ENCODE peak calls at places on chromosome 2, in six cellular contexts. Y is stimulated activated CD4-positive, alpha-beta T cell treated with anti-CD3 and anti-CD28 coated beads, Interleukin-1b, Interleukin-23, amount 100 ng/mL, for 1 hour; Q is stimulated activated naive CD4-positive, alpha-beta T cell; R is epithelial cell of esophagus; O is HEK293T; S is activated T-cell treated with anti-CD3 and anti-CD28 coated beads, Interleukin-2, amount 50 U/mL, for 72 hours. F is an unnamed sample.

GRCh38 chr2:45852450-45853150 is 201.1 kb downstream of the PRKCE start:
- DNase-seq in S (no peak), Q (no peak), Y (no peak), O (no peak), R (no peak), F (no peak)

GRCh38 chr2:177972123-177972522 is 100.5 kb downstream of the PDE11A start:
- DNase-seq in Y (no peak), Q (no peak), O (no peak), R (no peak), S (no peak), F (no peak)

GRCh38 chr2:139374307-139374850 is 594.2 kb upstream of the NXPH2 start:
- DNase-seq in Q (no peak), O (no peak), Y (no peak), R (no peak), S (no peak), F (no peak)

GRCh38 chr2:164824865-164825264 is 16.8 kb downstream of the COBLL1 start:
- DNase-seq in R (peak), O (no peak), Q (no peak), Y (no peak), S (no peak), F (peak)

GRCh38 chr2:8999802-9000201 is 3.7 kb downstream of the MBOAT2 start:
- DNase-seq in Q (no peak), Y (no peak), S (no peak), O (no peak), R (no peak), F (no peak)

GRCh38 chr2:220660277-220661155 is 911.6 kb downstream of the EPHA4 start:
- DNase-seq in O (no peak), Q (no peak), S (no peak), Y (no peak), R (peak), F (no peak)

GRCh38 chr2:196459539-196459938 is 180.0 kb upstream of the CCDC150 start:
- DNase-seq in Y (no peak), R (no peak), S (no peak), O (no peak), Q (no peak), F (no peak)

GRCh38 chr2:19671907-19672306 is 229.9 kb downstream of the TTC32 start:
- DNase-seq in Y (no peak), Q (no peak), S (no peak), O (no peak), R (no peak), F (no peak)

GRCh38 chr2:102604754-102605153 is 14.6 kb upstream of the SLC9A2 start:
- DNase-seq in Y (no peak), S (no peak), Q (no peak), R (peak), O (no peak), F (no peak)

GRCh38 chr2:57943271-57943670 is 103.3 kb upstream of the VRK2 start:
- DNase-seq in Y (no peak), S (no peak), R (no peak), Q (no peak), O (no peak), F (peak)

GRCh38 chr2:68714866-68715265 is 19.7 kb upstream of the ARHGAP25 start:
- DNase-seq in S (no peak), O (no peak), Q (no peak), Y (no peak), R (peak), F (no peak)

GRCh38 chr2:102005989-102006885 is 14.5 kb downstream of the IL1R2 start:
- DNase-seq in S (peak), O (peak), R (peak), Y (no peak), Q (no peak), F (peak)

GRCh38 chr2:170639635-170640034 is 75.5 kb upstream of the SP5 start:
- DNase-seq in R (no peak), S (no peak), Q (no peak), Y (no peak), O (no peak), F (no peak)

GRCh38 chr2:15968280-15969178 is 28.2 kb downstream of the MYCN start:
- DNase-seq in O (no peak), S (peak), Q (no peak), Y (no peak), R (no peak), F (peak)

GRCh38 chr2:73451263-73451972 is 65.8 kb downstream of the ALMS1 start:
- DNase-seq in R (no peak), Y (no peak), S (no peak), O (no peak), Q (no peak), F (no peak)

GRCh38 chr2:173647681-173648350 is 293.1 kb downstream of the CDCA7 start:
- DNase-seq in O (no peak), S (no peak), R (no peak), Y (no peak), Q (no peak), F (no peak)

GRCh38 chr2:73986085-73986680 is 1.5 kb downstream of the TET3 start:
- DNase-seq in Q (no peak), Y (no peak), R (no peak), O (no peak), S (peak), F (no peak)

GRCh38 chr2:129719335-129719734 is 260.1 kb upstream of the RAB6C start:
- DNase-seq in O (no peak), Q (no peak), R (no peak), Y (no peak), S (no peak), F (no peak)

GRCh38 chr2:190443778-190444481 is 35.8 kb downstream of the MFSD6 start:
- DNase-seq in Q (no peak), S (no peak), Y (no peak), R (peak), O (no peak), F (no peak)

GRCh38 chr2:127517465-127517864 is 8.8 kb downstream of the IWS1 start:
- DNase-seq in Q (no peak), R (no peak), O (no peak), Y (no peak), S (no peak), F (no peak)

GRCh38 chr2:10499911-10500521 is 51.9 kb upstream of the ODC1 start:
- DNase-seq in Q (no peak), R (no peak), O (no peak), Y (no peak), S (no peak), F (no peak)

GRCh38 chr2:237441605-237442004 is 27.6 kb upstream of the COL6A3 start:
- DNase-seq in Q (peak), O (no peak), S (peak), R (peak), Y (no peak), F (no peak)

GRCh38 chr2:129799036-129799958 is 180.2 kb upstream of the RAB6C start:
- DNase-seq in Y (no peak), O (no peak), R (no peak), Q (no peak), S (no peak), F (no peak)